ENCODE peak calls at places on chromosome 13, in six cellular contexts. J is H9, Z is neuronal stem cell, T is mesendoderm, X is H1, G is mesenchymal stem cell. V is an unnamed sample.
A peak's percentile ranks its signal among the peaks of the same experiment; 100 is the strongest.

GRCh38 chr13:95710313-95710712 is 33.4 kb downstream of the DNAJC3 start:
- DNase-seq in G (peak; percentile 61), Z (no peak), J (no peak), T (no peak), X (no peak), V (peak; percentile 84)

GRCh38 chr13:44336934-44337333 is 36.7 kb upstream of the SERP2 start:
- DNase-seq in X (no peak), T (no peak), Z (no peak), G (no peak), J (no peak), V (no peak)

GRCh38 chr13:39676315-39676876 is 20.9 kb downstream of the COG6 start:
- DNase-seq in T (peak; percentile 53), G (peak; percentile 53), Z (peak; percentile 15), J (no peak), X (no peak), V (peak; percentile 39)

GRCh38 chr13:112132142-112132541 is 65.2 kb downstream of the SOX1 start:
- DNase-seq in Z (no peak), T (no peak), J (no peak), X (no peak), G (no peak), V (no peak)

GRCh38 chr13:94968040-94968756 is 255.9 kb upstream of the SOX21 start:
- DNase-seq in G (peak; percentile 12), Z (peak; percentile 65), J (peak; percentile 75), T (peak; percentile 74), X (peak; percentile 83), V (no peak)

GRCh38 chr13:109576331-109576813 is 210.0 kb downstream of the IRS2 start:
- DNase-seq in G (no peak), X (no peak), T (peak; percentile 4), Z (no peak), J (no peak), V (no peak)

GRCh38 chr13:99415014-99415650 is 86.1 kb upstream of the TM9SF2 start:
- DNase-seq in X (no peak), J (no peak), T (no peak), Z (no peak), G (no peak), V (no peak)

GRCh38 chr13:51645154-51645650 is 60.9 kb downstream of the WDFY2 start:
- DNase-seq in T (peak; percentile 84), X (no peak), G (peak; percentile 96), J (no peak), Z (no peak), V (peak; percentile 57)

GRCh38 chr13:112961457-112962369 is 7.3 kb upstream of the MCF2L start:
- DNase-seq in Z (no peak), T (no peak), J (no peak), X (no peak), G (no peak), V (no peak)

GRCh38 chr13:109182777-109183465 is 553.5 kb downstream of the MYO16 start:
- DNase-seq in X (no peak), G (no peak), J (peak; percentile 47), Z (no peak), T (peak; percentile 91), V (peak; percentile 22)

GRCh38 chr13:109155301-109155761 is 525.9 kb downstream of the MYO16 start:
- DNase-seq in T (no peak), J (no peak), Z (no peak), G (peak; percentile 95), X (no peak), V (peak; percentile 50)

GRCh38 chr13:112984954-112985802 is 16.2 kb downstream of the MCF2L start:
- DNase-seq in G (no peak), Z (no peak), T (no peak), J (no peak), X (no peak), V (no peak)

GRCh38 chr13:39684531-39685137 is 29.2 kb downstream of the COG6 start:
- DNase-seq in G (peak; percentile 55), Z (peak; percentile 5), J (no peak), X (no peak), T (peak; percentile 35), V (peak; percentile 65)

GRCh38 chr13:113567681-113568080 is 16.9 kb upstream of the TFDP1 start:
- DNase-seq in J (no peak), T (no peak), X (peak; percentile 28), Z (no peak), G (no peak), V (no peak)

GRCh38 chr13:108527849-108528248 is 101.6 kb upstream of the MYO16 start:
- DNase-seq in Z (no peak), X (no peak), G (no peak), T (peak; percentile 0), J (no peak), V (no peak)

GRCh38 chr13:42544246-42544915 is 29.6 kb upstream of the TNFSF11 start:
- DNase-seq in J (no peak), G (peak; percentile 70), Z (no peak), X (no peak), T (no peak), V (no peak)

GRCh38 chr13:50365683-50366391 is 350.6 kb downstream of the KCNRG start:
- DNase-seq in Z (no peak), X (no peak), G (no peak), T (no peak), J (no peak), V (no peak)

GRCh38 chr13:41271456-41272285 is 8.3 kb upstream of the MTRF1 start:
- DNase-seq in J (no peak), Z (no peak), X (no peak), T (no peak), G (no peak), V (no peak)

GRCh38 chr13:41276824-41277223 is 13.4 kb upstream of the MTRF1 start:
- DNase-seq in G (no peak), T (peak; percentile 3), Z (no peak), X (no peak), J (no peak), V (no peak)

GRCh38 chr13:41273806-41274441 is 10.5 kb upstream of the MTRF1 start:
- DNase-seq in X (no peak), J (no peak), G (no peak), T (peak; percentile 28), Z (no peak), V (no peak)

GRCh38 chr13:41274881-41275280 is 11.5 kb upstream of the MTRF1 start:
- DNase-seq in T (no peak), X (no peak), J (no peak), Z (no peak), G (no peak), V (peak; percentile 32)
- H2BK15ac ChIP-seq in T (no peak overlapping the region), X (no peak overlapping the region), J (no peak overlapping the region), Z (no peak overlapping the region), G (no peak overlapping the region), V (no peak overlapping the region)

DNA sequence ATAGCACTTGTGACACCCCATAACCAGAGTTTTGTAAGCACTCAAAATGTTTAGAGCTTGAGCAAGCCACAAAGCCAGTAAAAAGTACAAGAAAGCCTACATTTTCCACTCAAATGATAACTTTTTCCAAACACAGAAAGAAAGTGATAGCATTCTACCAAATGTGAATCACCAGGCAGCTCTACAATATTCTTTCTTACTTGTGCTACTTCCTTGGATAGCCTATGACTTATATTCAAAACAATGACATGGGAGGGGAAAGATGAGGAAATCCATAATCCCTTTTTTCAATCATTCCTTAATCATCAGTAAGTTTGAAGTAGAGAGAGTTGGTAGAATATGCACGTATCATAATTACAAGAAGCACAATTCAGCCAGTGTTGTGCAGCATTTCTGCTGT is 650.8 kb upstream of the PCDH9 start:
- DNase-seq in G (peak; percentile 3), J (no peak), X (no peak), T (no peak), Z (no peak), V (no peak)
- H2BK15ac ChIP-seq in G (no peak overlapping the region), J (no peak overlapping the region), X (no peak overlapping the region), T (no peak overlapping the region), Z (no peak overlapping the region), V (no peak overlapping the region)

GRCh38 chr13:27148900-27149299 is 22.7 kb downstream of the USP12 start:
- DNase-seq in J (no peak), T (no peak), G (no peak), X (no peak), Z (no peak), V (no peak)
- H2BK15ac ChIP-seq in J (no peak overlapping the region), T (no peak overlapping the region), G (no peak overlapping the region), X (no peak overlapping the region), Z (no peak overlapping the region), V (no peak overlapping the region)

DNA sequence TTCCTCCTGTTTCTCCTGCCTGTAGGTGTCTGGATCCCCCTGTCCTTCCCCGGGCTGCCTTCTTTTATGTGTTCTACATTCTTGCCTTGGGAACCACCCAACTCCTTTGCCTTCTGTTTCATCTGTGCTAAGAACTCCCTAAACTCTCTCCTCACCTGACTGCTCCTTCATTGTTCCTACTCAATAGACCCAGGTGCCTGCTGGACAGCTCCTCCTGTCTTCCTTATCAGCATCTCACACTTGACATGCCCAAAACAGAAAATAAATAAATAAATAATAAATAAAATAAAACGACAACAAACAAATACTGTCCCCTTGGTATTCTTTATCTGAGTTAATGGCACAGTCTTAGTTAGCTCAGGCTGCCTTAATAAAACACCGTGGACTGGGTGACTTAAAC is 200.2 kb upstream of the IPO5 start:
- DNase-seq in T (peak; percentile 19), Z (no peak), J (no peak), X (no peak), G (no peak), V (no peak)
- H2BK15ac ChIP-seq in T (no peak overlapping the region), Z (no peak overlapping the region), J (no peak overlapping the region), X (no peak overlapping the region), G (no peak overlapping the region), V (no peak overlapping the region)

GRCh38 chr13:86932935-86933334 is 738.2 kb upstream of the SLITRK5 start:
- DNase-seq in X (no peak), G (peak; percentile 48), J (peak; percentile 71), Z (peak; percentile 8), T (peak; percentile 99), V (peak; percentile 43)

DNA sequence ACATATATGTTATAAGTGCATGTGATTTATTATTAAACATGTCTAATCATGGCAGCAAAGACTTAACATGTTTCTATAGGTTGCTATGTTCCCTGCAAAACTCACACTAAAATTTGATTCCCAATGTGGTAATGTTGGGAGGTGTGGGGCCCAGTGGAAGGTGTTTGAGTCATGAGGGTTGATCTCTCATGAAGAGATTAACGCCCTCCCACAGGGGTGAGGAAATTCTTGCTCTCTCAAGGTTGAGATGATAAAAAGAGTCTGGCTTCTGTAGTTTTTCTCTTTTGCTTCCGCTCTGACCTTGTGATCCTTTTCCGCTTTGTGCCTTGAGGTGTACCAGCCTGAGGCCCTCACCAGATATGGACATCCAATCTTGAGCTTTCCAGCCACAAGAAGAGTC is 737.5 kb upstream of the SLITRK5 start:
- DNase-seq in J (no peak), X (no peak), G (no peak), T (peak; percentile 97), Z (no peak), V (no peak)
- H2BK15ac ChIP-seq in J (no peak overlapping the region), X (no peak overlapping the region), G (no peak overlapping the region), T (no peak overlapping the region), Z (no peak overlapping the region), V (no peak overlapping the region)

GRCh38 chr13:32515246-32515645 is 23.3 kb downstream of the N4BP2L2 start:
- DNase-seq in X (no peak), J (no peak), G (peak; percentile 17), T (no peak), Z (no peak), V (peak; percentile 52)

DNA sequence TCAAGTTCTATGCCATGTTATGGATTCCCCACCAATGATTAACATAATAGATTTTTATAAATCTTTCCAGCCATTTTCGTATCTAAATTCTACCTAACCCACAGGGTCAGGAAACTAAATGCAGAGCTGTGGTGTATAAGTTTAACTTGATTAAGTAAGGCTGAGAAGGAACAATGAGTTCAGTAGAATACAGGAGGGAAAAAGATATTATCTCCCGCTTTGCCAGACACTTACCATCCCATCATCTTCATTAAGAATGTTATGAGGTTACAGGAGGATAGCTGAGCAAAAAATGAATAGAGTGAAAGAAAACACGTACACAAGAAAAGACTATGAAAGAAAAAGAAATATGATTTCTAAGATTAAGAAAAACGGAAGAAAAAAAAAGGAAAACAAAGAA is 27.1 kb downstream of the N4BP2L2 start:
- DNase-seq in T (no peak), G (no peak), J (no peak), X (no peak), Z (no peak), V (no peak)
- H2BK15ac ChIP-seq in T (no peak overlapping the region), G (no peak overlapping the region), J (no peak overlapping the region), X (no peak overlapping the region), Z (no peak overlapping the region), V (no peak overlapping the region)